ENCODE peak calls at places on chromosomes 1 and 21, in five cellular contexts. One of them, this sample, is unnamed.

GRCh38 chr21:38756746-38757145 is 49.0 kb upstream of the ETS2 start:
- DNase-seq in HEK293T: no peak
- DNase-seq in NCI-H2171 treated with DMSO at 0.1 percent for 48 hours: no peak
- DNase-seq in mesendoderm: no peak
- DNase-seq in RKO: no peak
- DNase-seq in this sample: no peak

GRCh38 chr1:28328228-28328648 is 602 bp upstream of the MED18 start:
- DNase-seq in HEK293T: no peak
- DNase-seq in NCI-H2171 treated with DMSO at 0.1 percent for 48 hours: no peak
- DNase-seq in mesendoderm: no peak
- DNase-seq in RKO: no peak
- DNase-seq in this sample: no peak

GRCh38 chr1:214638997-214639396 is 36.0 kb downstream of the CENPF start:
- DNase-seq in HEK293T: no peak
- DNase-seq in NCI-H2171 treated with DMSO at 0.1 percent for 48 hours: no peak
- DNase-seq in mesendoderm: no peak
- DNase-seq in RKO: no peak
- DNase-seq in this sample: no peak

GRCh38 chr1:43706598-43707190 is 642 bp upstream of the ST3GAL3 start:
- DNase-seq in HEK293T: peak
- DNase-seq in NCI-H2171 treated with DMSO at 0.1 percent for 48 hours: no peak
- DNase-seq in mesendoderm: peak
- DNase-seq in RKO: peak
- DNase-seq in this sample: no peak

GRCh38 chr1:234899041-234899787 is 229.4 kb downstream of the TOMM20 start:
- DNase-seq in HEK293T: no peak
- DNase-seq in NCI-H2171 treated with DMSO at 0.1 percent for 48 hours: peak
- DNase-seq in mesendoderm: peak
- DNase-seq in RKO: peak
- DNase-seq in this sample: no peak

GRCh38 chr1:100459815-100460114 is 78.2 kb upstream of the GPR88 start:
- DNase-seq in HEK293T: no peak
- DNase-seq in NCI-H2171 treated with DMSO at 0.1 percent for 48 hours: no peak
- DNase-seq in mesendoderm: no peak
- DNase-seq in RKO: no peak
- DNase-seq in this sample: no peak

GRCh38 chr1:118958937-118959631 is 29.1 kb downstream of the TBX15 start:
- DNase-seq in HEK293T: no peak
- DNase-seq in NCI-H2171 treated with DMSO at 0.1 percent for 48 hours: no peak
- DNase-seq in mesendoderm: no peak
- DNase-seq in RKO: no peak
- DNase-seq in this sample: no peak

GRCh38 chr21:34935868-34936267 is 113.2 kb downstream of the RUNX1 start:
- DNase-seq in HEK293T: no peak
- DNase-seq in NCI-H2171 treated with DMSO at 0.1 percent for 48 hours: no peak
- DNase-seq in mesendoderm: no peak
- DNase-seq in RKO: no peak
- DNase-seq in this sample: no peak

GRCh38 chr1:214329456-214330220 is 48.7 kb downstream of the SMYD2 start:
- DNase-seq in HEK293T: no peak
- DNase-seq in NCI-H2171 treated with DMSO at 0.1 percent for 48 hours: no peak
- DNase-seq in mesendoderm: no peak
- DNase-seq in RKO: no peak
- DNase-seq in this sample: no peak